ENCODE peak calls at places on chromosomes 16 and 17, in nine cellular contexts. E is NCI-H774; B is NCI-H1436; R is activated CD8-positive, alpha-beta memory T cell treated with anti-CD3 and anti-CD28 coated beads for 4 hours; J is stimulated activated CD8-positive, alpha-beta memory T cell treated with anti-CD3 and anti-CD28 coated beads, Interleukin-4, amount 100 ng/mL, for 4 hours; W is DMS 273 treated with DMSO at 0.1 percent for 48 hours; K is HuH-7.5; U is effector memory CD4-positive, alpha-beta T cell; C is colonic mucosa. F is an unnamed sample.

GRCh38 chr16:50625374-50625773 is 55.7 kb downstream of the SNX20 start:
- DNase-seq in U (no peak), W (no peak), R (no peak), J (no peak), E (no peak), C (no peak), K (no peak), B (no peak), F (no peak)

GRCh38 chr17:32628645-32629044 is 141.9 kb downstream of the CDK5R1 start:
- DNase-seq in U (no peak), R (no peak), E (no peak), K (no peak), B (no peak), W (no peak), C (no peak), J (no peak), F (no peak)

GRCh38 chr17:68580236-68580903 is 20.8 kb downstream of the FAM20A start:
- DNase-seq in K (no peak), E (no peak), R (no peak), U (no peak), B (no peak), W (no peak), J (no peak), C (no peak), F (peak)

GRCh38 chr16:19266774-19267173 is 18.8 kb upstream of the CLEC19A start:
- DNase-seq in R (no peak), U (no peak), B (no peak), E (no peak), J (no peak), K (no peak), C (no peak), W (no peak), F (no peak)

GRCh38 chr16:88527186-88527936 is 42.8 kb upstream of the ZC3H18 start:
- DNase-seq in R (peak), E (no peak), U (peak), W (no peak), B (peak), J (peak), C (peak), K (peak), F (peak)

GRCh38 chr17:64036198-64036922 is 15.9 kb upstream of the ICAM2 start:
- DNase-seq in C (peak), K (peak), U (no peak), E (no peak), R (no peak), W (no peak), J (no peak), B (no peak), F (no peak)

GRCh38 chr17:44541884-44542581 is 15.3 kb upstream of the FZD2 start:
- DNase-seq in U (no peak), K (no peak), E (no peak), C (no peak), J (no peak), B (no peak), R (no peak), W (no peak), F (no peak)

GRCh38 chr16:50059669-50060068 is 6.1 kb upstream of the HEATR3 start:
- DNase-seq in C (no peak), U (no peak), K (no peak), B (no peak), R (no peak), J (no peak), E (no peak), W (no peak), F (no peak)

GRCh38 chr17:337866-338265 is 14.7 kb downstream of the RPH3AL start:
- DNase-seq in W (no peak), J (no peak), E (no peak), K (no peak), B (peak), R (no peak), U (no peak), C (no peak), F (no peak)

GRCh38 chr16:67177743-67178699 is 5.7 kb downstream of the MATCAP1 start:
- DNase-seq in W (no peak), U (peak), R (no peak), B (peak), C (peak), J (no peak), E (peak), K (peak), F (peak)

GRCh38 chr16:73890524-73891500 is 405.8 kb upstream of the PSMD7 start:
- DNase-seq in J (no peak), R (no peak), E (no peak), U (no peak), C (no peak), K (no peak), W (no peak), B (peak), F (no peak)

GRCh38 chr17:27430882-27431491 is 25.3 kb upstream of the KSR1 start:
- DNase-seq in U (no peak), B (no peak), J (no peak), K (peak), C (peak), R (no peak), W (no peak), E (no peak), F (peak)

GRCh38 chr17:41565338-41565737 is 6.5 kb downstream of the KRT9 start:
- DNase-seq in E (no peak), J (no peak), W (no peak), R (no peak), U (no peak), K (no peak), B (no peak), C (no peak), F (no peak)

GRCh38 chr17:41417576-41418015 is 6.8 kb downstream of the KRT37 start:
- DNase-seq in E (peak), J (no peak), U (no peak), K (peak), C (no peak), B (no peak), R (no peak), W (no peak), F (no peak)

GRCh38 chr17:5526821-5527598 is 40.6 kb downstream of the MIS12 start:
- DNase-seq in C (peak), E (peak), B (no peak), U (no peak), W (peak), R (peak), K (no peak), J (peak), F (peak)

GRCh38 chr17:12730931-12731521 is 58.3 kb upstream of the ARHGAP44 start:
- DNase-seq in W (no peak), K (no peak), C (peak), J (no peak), U (no peak), B (no peak), E (no peak), R (no peak), F (peak)

GRCh38 chr17:45573915-45574314 is 83.4 kb upstream of the PLEKHM1 start:
- DNase-seq in W (no peak), K (no peak), C (no peak), R (no peak), E (no peak), J (no peak), U (no peak), B (no peak), F (no peak)

GRCh38 chr17:76734080-76734840 is 2.9 kb downstream of the SRSF2 start:
- DNase-seq in W (no peak), E (no peak), U (no peak), C (peak), K (no peak), J (no peak), B (no peak), R (no peak), F (peak)

GRCh38 chr16:28081391-28081790 is 17.9 kb upstream of the GSG1L start:
- DNase-seq in E (no peak), J (no peak), B (no peak), U (no peak), W (no peak), C (no peak), R (no peak), K (no peak), F (no peak)

GRCh38 chr17:71801301-71801700 is 319.5 kb upstream of the SOX9 start:
- DNase-seq in U (no peak), C (no peak), E (no peak), K (no peak), J (no peak), B (no peak), R (no peak), W (no peak), F (no peak)

GRCh38 chr17:6768447-6768846 is 7.6 kb upstream of the FBXO39 start:
- DNase-seq in B (no peak), K (no peak), U (no peak), J (no peak), W (no peak), C (no peak), E (no peak), R (no peak), F (no peak)

GRCh38 chr17:57395721-57396321 is 139.5 kb downstream of the MSI2 start:
- DNase-seq in W (no peak), R (no peak), E (no peak), U (no peak), K (no peak), J (no peak), C (no peak), B (no peak), F (no peak)

GRCh38 chr17:28471531-28472342 is 1.7 kb upstream of the SLC13A2 start:
- DNase-seq in C (no peak), U (no peak), R (no peak), E (no peak), W (no peak), B (no peak), J (no peak), K (no peak), F (no peak)

GRCh38 chr16:81394966-81395655 is 49.5 kb upstream of the CMIP start:
- DNase-seq in B (no peak), U (no peak), J (no peak), W (no peak), R (no peak), E (no peak), K (no peak), C (no peak), F (no peak)

GRCh38 chr17:74245145-74245817 is 28.8 kb upstream of the DNAI2 start:
- DNase-seq in W (no peak), R (no peak), J (no peak), K (no peak), E (no peak), C (no peak), B (no peak), U (no peak), F (peak)

GRCh38 chr16:1762879-1763520 is 8.3 kb downstream of the NME3 start:
- DNase-seq in W (no peak), K (no peak), R (no peak), B (no peak), E (no peak), C (no peak), U (no peak), J (no peak), F (no peak)

GRCh38 chr16:88747588-88748301 is 37.3 kb downstream of the PIEZO1 start:
- DNase-seq in C (peak), J (no peak), W (no peak), E (no peak), U (no peak), R (no peak), K (peak), B (peak), F (no peak)

GRCh38 chr16:78686601-78687000 is 587.1 kb downstream of the WWOX start:
- DNase-seq in U (no peak), C (no peak), E (no peak), R (no peak), B (no peak), J (no peak), K (no peak), W (no peak), F (no peak)

GRCh38 chr17:44348234-44348987 is 3.3 kb downstream of the GRN start:
- DNase-seq in J (no peak), E (no peak), W (no peak), C (no peak), B (no peak), K (no peak), U (no peak), R (no peak), F (peak)

GRCh38 chr17:65230040-65230439 is 92.9 kb downstream of the RGS9 start:
- DNase-seq in K (no peak), J (no peak), R (no peak), B (no peak), U (no peak), E (no peak), C (no peak), W (no peak), F (no peak)

GRCh38 chr17:4840893-4841242 is 7.7 kb downstream of the MINK1 start:
- DNase-seq in U (peak), E (no peak), J (no peak), C (no peak), W (no peak), B (no peak), K (no peak), R (no peak), F (no peak)

GRCh38 chr16:28139530-28139929 is 72.2 kb downstream of the XPO6 start:
- DNase-seq in C (no peak), E (no peak), W (no peak), U (no peak), R (no peak), K (no peak), J (no peak), B (no peak), F (no peak)

GRCh38 chr16:25838724-25839186 is 147.0 kb downstream of the HS3ST4 start:
- DNase-seq in W (peak), U (no peak), K (peak), B (peak), C (peak), J (no peak), E (peak), R (no peak), F (peak)

GRCh38 chr16:69434066-69434465 is 9.6 kb downstream of the CYB5B start:
- DNase-seq in J (no peak), U (no peak), K (no peak), B (no peak), W (no peak), E (no peak), C (no peak), R (no peak), F (no peak)

GRCh38 chr16:84071151-84071550 is 28.6 kb upstream of the SLC38A8 start:
- DNase-seq in C (no peak), U (no peak), E (no peak), W (no peak), K (no peak), J (no peak), B (no peak), R (no peak), F (no peak)

GRCh38 chr17:36727577-36727976 is 126.2 kb downstream of the MRM1 start:
- DNase-seq in C (no peak), B (no peak), E (no peak), R (no peak), U (no peak), K (no peak), W (no peak), J (no peak), F (no peak)

GRCh38 chr17:62653831-62654829 is 26.7 kb downstream of the MRC2 start:
- DNase-seq in E (no peak), R (no peak), B (no peak), W (no peak), K (no peak), U (no peak), J (no peak), C (peak), F (peak)

F was measured in adipocyte.